ENCODE peak calls at places on chromosomes 5 and 9, in ten cellular contexts. J, D, Z, L, S, N, R, C, T and E are unnamed samples. For H3K27me3, the result is how much of the 10 kb centered on the place peaks cover.

GRCh38 chr5:161507591-161507990 is 38.9 kb downstream of the GABRB2 start:
- DNase-seq in T (no peak), D (no peak), L (no peak), R (no peak), N (peak), Z (no peak), S (no peak), J (no peak), C (no peak), E (no peak)

GRCh38 chr9:73104342-73104741 is 47.3 kb upstream of the ANXA1 start:
- DNase-seq in L (no peak), T (no peak), D (no peak), R (no peak), S (no peak), C (no peak), N (no peak), J (no peak), Z (no peak), E (no peak)

GRCh38 chr5:15579193-15579990 is 79.4 kb downstream of the FBXL7 start:
- DNase-seq in L (no peak), J (no peak), D (no peak), T (no peak), R (no peak), S (no peak), C (no peak), N (no peak), Z (no peak), E (no peak)

GRCh38 chr9:6000955-6001354 is 14.5 kb downstream of the RANBP6 start:
- DNase-seq in N (no peak), Z (no peak), R (no peak), C (no peak), T (no peak), J (no peak), S (no peak), D (no peak), L (no peak), E (no peak)

GRCh38 chr9:114033397-114034103 is 44.5 kb downstream of the AMBP start:
- DNase-seq in J (peak), S (peak), Z (no peak), T (peak), N (peak), R (no peak), C (peak), L (peak), D (peak), E (peak)

GRCh38 chr9:137977572-137978261 is 100.1 kb downstream of the CACNA1B start:
- DNase-seq in J (no peak), T (no peak), D (no peak), S (no peak), R (no peak), C (no peak), L (no peak), Z (no peak), N (no peak), E (no peak)

GRCh38 chr5:107809201-107810034 is 138.7 kb upstream of the EFNA5 start:
- DNase-seq in R (no peak), Z (no peak), T (no peak), C (no peak), D (no peak), J (no peak), L (no peak), N (peak), S (no peak), E (no peak)

GRCh38 chr5:137594717-137595116 is 95.6 kb upstream of the SPOCK1 start:
- DNase-seq in Z (no peak), L (no peak), R (no peak), T (no peak), D (no peak), N (no peak), C (no peak), J (no peak), S (no peak), E (no peak)

GRCh38 chr9:93235278-93235960 is 51.5 kb downstream of the WNK2 start:
- DNase-seq in L (no peak), Z (no peak), S (no peak), T (no peak), R (peak), N (no peak), J (no peak), D (no peak), C (no peak), E (no peak)

GRCh38 chr9:15146121-15146820 is 160.7 kb downstream of the TTC39B start:
- DNase-seq in N (no peak), L (no peak), T (no peak), R (no peak), S (no peak), Z (no peak), D (no peak), C (no peak), J (no peak), E (no peak)

GRCh38 chr9:136453326-136453725 is 13.7 kb upstream of the INPP5E start:
- DNase-seq in L (no peak), C (no peak), R (no peak), T (no peak), Z (no peak), S (no peak), J (no peak), N (no peak), D (no peak), E (no peak)

GRCh38 chr5:155082401-155082800 is 68.8 kb downstream of the KIF4B start:
- DNase-seq in C (no peak), N (peak), R (no peak), L (no peak), S (no peak), D (no peak), T (no peak), Z (no peak), J (no peak), E (no peak)

GRCh38 chr9:20297646-20298084 is 324.6 kb downstream of the MLLT3 start:
- DNase-seq in J (no peak), S (no peak), Z (no peak), N (peak), R (no peak), C (no peak), D (no peak), T (no peak), L (no peak), E (no peak)

GRCh38 chr5:133814152-133814551 is 154.3 kb downstream of the C5orf15 start:
- DNase-seq in S (no peak), J (no peak), N (no peak), T (no peak), C (no peak), D (no peak), R (no peak), Z (no peak), L (no peak), E (no peak)

GRCh38 chr5:55146080-55146479 is 13.9 kb upstream of the GPX8 start:
- DNase-seq in D (no peak), Z (no peak), S (no peak), R (no peak), T (no peak), C (no peak), J (no peak), L (no peak), N (no peak), E (no peak)

GRCh38 chr9:94875300-94876063 is 149.0 kb downstream of the AOPEP start:
- DNase-seq in S (no peak), D (no peak), N (no peak), Z (no peak), L (no peak), J (no peak), R (no peak), T (no peak), C (no peak), E (no peak)

GRCh38 chr5:158739941-158740340 is 359.8 kb downstream of the EBF1 start:
- DNase-seq in S (no peak), T (no peak), L (peak), Z (no peak), R (peak), J (no peak), N (peak), D (no peak), C (peak), E (no peak)
- TF ChIP-seq CTCF in S (peak), T (peak), L (peak), Z (peak), R (peak), J (no peak), N (peak), D (peak), C (peak), E (no peak)

DNA sequence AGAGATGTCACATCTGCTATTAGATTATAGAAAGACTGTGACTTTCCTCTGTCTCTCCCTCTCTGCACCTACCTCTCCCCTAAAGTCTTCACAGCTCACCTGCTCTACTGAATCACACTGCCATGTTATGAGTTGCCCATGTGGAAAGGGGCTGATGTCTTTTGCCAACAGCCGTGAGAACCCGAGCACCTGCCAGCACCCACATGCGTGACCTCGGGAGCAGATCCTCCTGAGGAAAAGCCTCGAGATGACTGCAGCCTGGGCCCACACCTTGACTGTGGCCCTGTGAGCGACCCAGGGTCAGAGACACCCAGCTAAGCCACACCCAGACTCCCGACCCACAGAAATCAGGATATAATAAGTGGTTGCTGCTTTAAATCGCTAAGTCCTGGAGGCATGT is 335.1 kb downstream of the GADD45G start:
- DNase-seq in S (no peak), J (no peak), Z (no peak), D (no peak), R (no peak), T (no peak), N (no peak), C (no peak), L (no peak), E (no peak)
- H3K27me3 ChIP-seq in S (under half), J (under half), Z (under half), D (under half), R (under half), T (under half), N (under half), C (under half), L (under half), E (under half)

DNA sequence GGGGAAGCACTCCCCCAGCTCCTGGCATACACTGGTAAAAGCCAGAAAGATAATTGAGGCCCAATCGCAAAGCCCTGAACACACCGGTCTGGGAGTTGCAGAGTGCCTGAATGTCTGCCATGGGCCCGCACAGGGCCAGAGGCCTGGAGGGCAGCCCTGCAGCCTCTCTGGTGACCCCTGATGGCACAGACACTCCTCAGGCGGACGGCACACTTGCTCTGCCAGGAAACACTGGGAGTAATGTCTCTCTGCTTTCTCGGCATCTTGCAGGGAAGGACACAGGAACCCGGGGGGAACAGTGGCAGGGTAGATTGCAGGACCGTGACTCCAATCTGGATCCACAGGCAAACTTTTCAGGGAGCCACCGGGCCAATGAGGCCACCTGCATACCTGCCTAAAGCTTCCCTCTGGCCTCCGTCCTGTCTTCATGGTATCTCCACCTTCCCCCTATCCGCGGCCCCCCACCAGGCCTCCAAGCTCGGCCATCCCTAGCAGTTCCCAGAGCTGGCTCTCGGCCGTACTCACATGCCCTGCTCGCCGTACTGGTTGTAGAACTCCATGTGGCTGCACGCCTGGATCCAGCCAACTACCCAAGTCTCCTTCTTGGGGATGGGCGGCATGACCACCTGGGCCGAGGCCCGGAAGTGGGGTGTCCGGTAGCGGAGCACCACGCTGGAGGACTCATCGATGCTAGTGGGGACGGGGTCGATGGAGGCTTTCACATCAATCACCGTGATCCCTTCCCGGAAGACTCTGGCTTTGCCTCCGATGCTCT is 791 bp downstream of the FAM78A start:
- DNase-seq in D (peak), S (no peak), T (peak), J (no peak), L (no peak), Z (no peak), N (no peak), R (peak), C (no peak), E (no peak)
- TF ChIP-seq CTCF in D (peak), S (no peak), T (peak), J (no peak), L (peak), Z (peak), N (no peak), R (peak), C (no peak), E (no peak)

GRCh38 chr5:88660326-88660946 is 222.5 kb downstream of the MEF2C start:
- DNase-seq in T (no peak), S (peak), N (no peak), L (no peak), D (no peak), J (no peak), C (no peak), R (no peak), Z (no peak), E (no peak)
- H3K27me3 ChIP-seq in T (under half), S (half or more), N (under half), L (under half), D (half or more), J (half or more), C (under half), R (half or more), Z (half or more), E (half or more)

DNA sequence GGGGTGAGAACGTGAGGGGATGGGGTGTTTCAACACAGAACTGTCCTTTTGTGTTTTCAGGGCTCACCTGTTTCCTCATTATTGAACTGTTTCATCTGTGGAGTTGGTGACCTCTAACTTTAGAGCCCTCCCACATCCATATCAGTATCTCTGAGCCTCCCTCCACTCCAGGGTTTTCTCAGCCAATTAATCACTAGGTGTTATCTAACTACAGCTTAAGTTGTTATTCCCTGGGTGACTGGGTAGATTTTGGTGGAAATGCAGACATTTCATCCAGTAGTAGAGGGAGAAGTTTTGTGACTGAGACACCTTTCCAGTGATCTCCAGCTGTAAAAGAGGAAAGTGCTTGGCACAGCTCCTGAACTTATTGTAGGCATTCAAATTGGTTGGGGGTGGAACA is 23.7 kb downstream of the PPP3R2 start:
- DNase-seq in N (no peak), L (no peak), Z (no peak), S (no peak), T (no peak), R (no peak), D (no peak), C (no peak), J (no peak), E (no peak)
- TF ChIP-seq CTCF in N (no peak), L (no peak), Z (no peak), S (no peak), T (no peak), R (no peak), D (no peak), C (no peak), J (no peak), E (no peak)

DNA sequence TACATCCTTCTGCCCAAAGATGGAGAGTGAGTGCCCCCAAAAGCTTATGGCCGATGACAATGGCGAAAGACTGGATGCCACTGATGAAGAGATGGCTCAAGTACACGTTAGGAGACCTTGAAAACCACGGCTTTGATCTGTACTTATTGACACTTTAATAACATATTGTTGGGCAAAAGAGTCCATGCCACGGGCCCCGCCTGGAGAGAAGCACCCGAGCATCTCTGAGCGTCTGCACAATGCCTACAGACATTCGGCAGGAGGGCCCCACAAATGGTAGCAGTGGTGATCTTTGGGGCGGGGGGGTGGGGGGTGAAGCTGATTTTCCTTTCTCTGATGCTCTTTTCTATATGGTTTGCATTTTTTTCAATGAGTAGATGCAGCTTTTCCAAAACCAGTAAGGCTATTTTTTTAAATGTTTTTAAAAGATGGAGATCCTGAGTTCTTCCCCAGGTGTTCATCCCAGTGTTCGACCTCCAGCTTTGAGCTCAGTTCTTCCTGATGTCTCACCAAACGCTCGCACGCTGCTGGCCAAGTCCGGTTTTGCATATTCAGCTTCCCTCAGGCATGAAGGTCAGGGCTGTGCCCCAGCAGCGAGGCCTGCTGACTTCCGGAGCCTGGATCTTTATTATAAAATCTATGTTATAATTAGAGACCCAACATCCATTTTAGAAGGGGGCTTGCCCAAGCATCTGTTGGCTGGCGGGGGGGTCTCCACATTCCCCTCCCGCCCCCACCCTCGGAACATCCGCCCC is 34.3 kb upstream of the BARHL1 start:
- DNase-seq in T (no peak), Z (no peak), D (no peak), N (no peak), J (no peak), L (no peak), R (no peak), C (no peak), S (no peak), E (no peak)
- H3K27me3 ChIP-seq in T (under half), Z (under half), D (half or more), N (under half), J (under half), L (under half), R (under half), C (under half), S (half or more), E (under half)

DNA sequence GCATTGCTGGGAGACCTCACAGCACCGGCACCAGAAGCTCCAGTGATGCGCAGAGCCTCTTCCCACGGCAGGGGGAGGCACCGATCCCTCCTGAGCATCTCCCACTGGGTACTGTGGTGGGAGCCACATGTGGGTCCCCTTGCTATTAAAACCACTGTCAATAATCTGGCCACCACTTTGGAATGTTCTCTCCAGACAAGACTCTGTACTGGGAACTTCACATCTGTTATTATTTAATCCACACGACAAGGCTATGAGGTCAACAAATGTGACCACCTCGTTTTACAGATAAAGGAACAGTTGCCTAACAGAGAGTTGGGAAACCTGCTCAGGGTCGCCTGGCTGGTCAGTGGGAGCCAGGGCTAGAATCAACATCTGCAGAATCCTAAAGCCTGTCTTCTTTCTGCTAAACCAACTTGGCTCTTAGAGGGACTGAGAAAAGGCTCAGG is 72.7 kb downstream of the EPB41L4B start:
- DNase-seq in Z (no peak), C (no peak), N (peak), T (no peak), D (no peak), S (no peak), L (peak), J (no peak), R (no peak), E (no peak)
- TF ChIP-seq CTCF in Z (no peak), C (no peak), N (no peak), T (no peak), D (no peak), S (no peak), L (peak), J (no peak), R (no peak), E (no peak)

DNA sequence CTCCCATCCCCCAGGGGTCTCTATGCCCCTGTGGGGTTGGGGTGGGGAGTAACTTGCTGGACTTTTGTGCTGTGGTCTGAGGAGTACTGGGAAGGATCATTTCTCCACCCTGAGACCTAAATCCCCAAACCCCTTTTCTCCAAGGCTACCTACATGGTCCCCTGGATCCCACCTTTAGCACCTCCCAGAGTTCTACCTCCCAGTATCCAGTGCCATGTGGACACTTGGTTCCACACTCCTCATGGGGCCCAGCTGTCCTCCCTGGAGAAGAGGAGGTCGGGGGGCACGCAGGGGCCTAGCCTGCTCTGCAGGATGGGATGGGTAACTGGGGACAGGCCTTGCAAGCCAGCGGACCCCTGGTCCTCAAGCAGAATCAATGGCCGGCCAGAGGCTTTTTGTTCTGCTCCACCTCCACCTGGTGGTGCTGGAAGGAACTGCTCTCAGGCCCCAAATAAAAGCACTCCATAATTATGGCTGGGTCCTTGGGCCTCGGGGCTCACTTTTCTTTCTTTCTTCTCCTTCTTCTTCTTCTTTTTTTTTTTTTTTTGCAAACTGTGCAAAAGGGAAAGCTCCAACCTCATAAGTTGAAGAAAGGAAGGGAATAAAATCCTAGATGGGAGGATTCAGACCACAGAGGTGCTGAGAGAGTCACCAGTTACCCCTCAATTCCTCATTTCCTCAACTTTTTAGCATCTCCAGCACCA is 68.4 kb downstream of the PSD2 start:
- DNase-seq in T (peak), L (peak), D (peak), R (peak), N (peak), S (peak), C (peak), J (no peak), Z (peak), E (peak)
- H3K27me3 ChIP-seq in T (under half), L (under half), D (under half), R (under half), N (under half), S (under half), C (under half), J (under half), Z (under half), E (under half)

GRCh38 chr9:18614651-18615050 is 140.7 kb downstream of the ADAMTSL1 start:
- DNase-seq in N (no peak), R (no peak), L (no peak), C (no peak), J (no peak), T (no peak), D (no peak), S (no peak), Z (no peak), E (no peak)
- TF ChIP-seq CTCF in N (no peak), R (no peak), L (no peak), C (no peak), J (no peak), T (no peak), D (no peak), S (no peak), Z (no peak), E (no peak)

GRCh38 chr5:32711693-32712462 is 757 bp downstream of the NPR3 start:
- DNase-seq in T (peak), Z (no peak), D (peak), S (peak), N (peak), C (no peak), R (no peak), L (no peak), J (no peak), E (no peak)
- H3K27me3 ChIP-seq in T (under half), Z (under half), D (under half), S (under half), N (under half), C (under half), R (under half), L (half or more), J (under half), E (under half)